ENCODE peak calls at places on chromosomes 5 and 9, in seven cellular contexts. M, K, R, Z, J, Y and E are unnamed samples.
A peak's percentile ranks its signal among the peaks of the same experiment; 100 is the strongest.

GRCh38 chr9:135413086-135413375 is 66.6 kb upstream of the PPP1R26 start:
- DNase-seq in Z (no peak), M (no peak), Y (no peak), J (no peak), R (no peak), K (no peak), E (no peak)

GRCh38 chr9:32136700-32137339 is 247.6 kb upstream of the ACO1 start:
- DNase-seq in M (no peak), R (no peak), Z (no peak), J (no peak), Y (no peak), K (peak; percentile 16), E (no peak)

GRCh38 chr9:23686257-23686656 is 139.8 kb downstream of the ELAVL2 start:
- DNase-seq in Y (no peak), Z (no peak), M (no peak), R (no peak), K (no peak), J (no peak), E (no peak)

GRCh38 chr9:132504452-132504851 is 78.0 kb upstream of the BARHL1 start:
- DNase-seq in K (no peak), R (no peak), Z (no peak), J (no peak), M (no peak), Y (no peak), E (no peak)

GRCh38 chr9:129330711-129331279 is 152.7 kb upstream of the IER5L start:
- DNase-seq in M (no peak), Z (no peak), Y (no peak), J (no peak), R (no peak), K (peak; percentile 85), E (no peak)

GRCh38 chr5:53601570-53601969 is 41.1 kb downstream of the NDUFS4 start:
- DNase-seq in M (no peak), R (peak; percentile 20), J (no peak), K (peak; percentile 87), Z (peak; percentile 16), Y (no peak), E (no peak)

GRCh38 chr5:157828031-157828948 is 30.7 kb downstream of the CLINT1 start:
- DNase-seq in Z (peak; percentile 15), Y (no peak), J (no peak), M (no peak), K (no peak), R (no peak), E (no peak)

GRCh38 chr5:120017523-120017922 is 388.2 kb downstream of the FAM170A start:
- DNase-seq in Y (no peak), M (no peak), K (no peak), J (no peak), Z (peak; percentile 55), R (no peak), E (no peak)

GRCh38 chr5:26932238-26932637 is 106.1 kb downstream of the CDH9 start:
- DNase-seq in K (no peak), M (no peak), R (no peak), Z (no peak), Y (no peak), J (no peak), E (no peak)